ENCODE peak calls at places on chromosome 16, in four cellular contexts. Q is HFF-Myc, K is DMS 273 treated with DMSO at 0.1 percent for 48 hours, M is amygdala. O is an unnamed sample.
A peak's percentile ranks its signal among the peaks of the same experiment; 100 is the strongest.

GRCh38 chr16:52149003-52149402 is 397.9 kb downstream of the TOX3 start:
- DNase-seq in M (no peak), Q (no peak), K (no peak), O (no peak)

GRCh38 chr16:72787519-72788268 is 260.2 kb downstream of the ZFHX3 start:
- DNase-seq in K (no peak), M (no peak), Q (peak; percentile 16), O (no peak)

GRCh38 chr16:70691223-70692129 is 5.6 kb upstream of the MTSS2 start:
- DNase-seq in M (no peak), Q (peak; percentile 88), K (peak; percentile 55), O (no peak)

GRCh38 chr16:49048557-49048956 is 233.1 kb downstream of the CBLN1 start:
- DNase-seq in K (no peak), Q (no peak), M (no peak), O (no peak)

GRCh38 chr16:12090162-12090552 is 113.6 kb downstream of the SNX29 start:
- DNase-seq in M (no peak), Q (no peak), K (no peak), O (no peak)

GRCh38 chr16:914453-914852 is 56.3 kb downstream of the LMF1 start:
- DNase-seq in Q (no peak), K (no peak), M (no peak), O (peak; percentile 25)

GRCh38 chr16:3235856-3236669 is 1.1 kb upstream of the ZNF200 start:
- DNase-seq in K (no peak), Q (no peak), M (no peak), O (no peak)

GRCh38 chr16:67883872-67884261 is 818 bp upstream of the NRN1L start:
- DNase-seq in Q (no peak), K (no peak), M (no peak), O (no peak)

GRCh38 chr16:11393366-11393765 is 48.1 kb downstream of the RMI2 start:
- DNase-seq in K (no peak), Q (no peak), M (no peak), O (no peak)

GRCh38 chr16:85612191-85612800 is 826 bp upstream of the GSE1 start:
- DNase-seq in K (peak; percentile 74), Q (peak; percentile 51), M (no peak), O (no peak)

GRCh38 chr16:4083347-4083870 is 32.8 kb downstream of the ADCY9 start:
- DNase-seq in Q (no peak), K (no peak), M (no peak), O (no peak)

GRCh38 chr16:68760671-68761275 is 23.7 kb downstream of the CDH1 start:
- DNase-seq in K (no peak), Q (peak; percentile 26), M (no peak), O (no peak)

GRCh38 chr16:85627102-85627834 is 14.1 kb downstream of the GSE1 start:
- DNase-seq in K (no peak), M (no peak), Q (no peak), O (no peak)

GRCh38 chr16:46972429-46972970 is 974 bp downstream of the DNAJA2 start:
- DNase-seq in K (no peak), Q (no peak), M (no peak), O (no peak)

GRCh38 chr16:64629622-64630021 is 492.2 kb downstream of the CDH11 start:
- DNase-seq in M (no peak), K (no peak), Q (peak; percentile 7), O (no peak)

GRCh38 chr16:48720266-48720665 is 110.3 kb upstream of the N4BP1 start:
- DNase-seq in Q (peak; percentile 2), K (no peak), M (no peak), O (no peak)

GRCh38 chr16:52379551-52379950 is 167.4 kb downstream of the TOX3 start:
- DNase-seq in M (no peak), K (no peak), Q (no peak), O (no peak)

GRCh38 chr16:85420501-85421337 is 192.4 kb upstream of the GSE1 start:
- DNase-seq in M (no peak), K (no peak), Q (no peak), O (no peak)

GRCh38 chr16:24088011-24088410 is 168.1 kb upstream of the CACNG3 start:
- DNase-seq in Q (no peak), M (no peak), K (no peak), O (no peak)

GRCh38 chr16:70694517-70695218 is 8.8 kb upstream of the MTSS2 start:
- DNase-seq in Q (no peak), K (peak; percentile 68), M (no peak), O (no peak)

GRCh38 chr16:58127033-58127556 is 2.1 kb downstream of the CFAP20 start:
- DNase-seq in M (no peak), K (no peak), Q (peak; percentile 54), O (no peak)

GRCh38 chr16:22255335-22255734 is 41.9 kb upstream of the POLR3E start:
- DNase-seq in Q (no peak), K (no peak), M (no peak), O (no peak)

GRCh38 chr16:50444546-50444945 is 75.8 kb upstream of the BRD7 start:
- DNase-seq in M (no peak), Q (no peak), K (no peak), O (no peak)

GRCh38 chr16:67666538-67667433 is at the start of the genes C16orf86 and ENKD1:
- DNase-seq in K (peak; percentile 44), M (no peak), Q (no peak), O (no peak)

GRCh38 chr16:70681382-70682238 is 4.2 kb downstream of the MTSS2 start:
- DNase-seq in K (no peak), M (peak; percentile 61), Q (no peak), O (no peak)

GRCh38 chr16:49605536-49606241 is 232.1 kb downstream of the C16orf78 start:
- DNase-seq in Q (no peak), K (no peak), M (no peak), O (no peak)

GRCh38 chr16:85535352-85536072 is 77.6 kb upstream of the GSE1 start:
- DNase-seq in K (no peak), M (no peak), Q (no peak), O (no peak)

GRCh38 chr16:49023095-49023494 is 258.5 kb downstream of the CBLN1 start:
- DNase-seq in K (peak; percentile 26), Q (peak; percentile 64), M (no peak), O (no peak)

GRCh38 chr16:17017442-17017841 is 453.3 kb downstream of the XYLT1 start:
- DNase-seq in Q (no peak), M (no peak), K (no peak), O (no peak)

GRCh38 chr16:9362050-9362449 is 270.6 kb downstream of the HAPSTR1 start:
- DNase-seq in Q (no peak), M (no peak), K (no peak), O (no peak)